ENCODE peak calls at places on chromosomes 12 and 14, in six cellular contexts. One of them, this sample, is unnamed.
A peak's percentile ranks its signal among the peaks of the same experiment; 100 is the strongest.

GRCh38 chr14:57845802-57846531 is 19.9 kb downstream of the SLC35F4 start:
- DNase-seq in endothelial cell: no peak
- DNase-seq in osteocyte: no peak
- DNase-seq in GM13977: no peak
- DNase-seq in BE2C: no peak
- DNase-seq in Panc1: peak; percentile 61
- DNase-seq in this sample: peak; percentile 25

GRCh38 chr12:48882325-48882687 is 16.6 kb upstream of the RND1 start:
- DNase-seq in endothelial cell: peak; percentile 29
- DNase-seq in osteocyte: no peak
- DNase-seq in GM13977: no peak
- DNase-seq in BE2C: no peak
- DNase-seq in Panc1: no peak
- DNase-seq in this sample: no peak

GRCh38 chr12:84056-84455 is 17.5 kb downstream of the IQSEC3 start:
- DNase-seq in endothelial cell: no peak
- DNase-seq in osteocyte: no peak
- DNase-seq in GM13977: no peak
- DNase-seq in BE2C: peak; percentile 52
- DNase-seq in Panc1: no peak
- DNase-seq in this sample: no peak

GRCh38 chr14:77791225-77791600 is 8.7 kb upstream of the ADCK1 start:
- DNase-seq in endothelial cell: no peak
- DNase-seq in osteocyte: no peak
- DNase-seq in GM13977: no peak
- DNase-seq in BE2C: no peak
- DNase-seq in Panc1: no peak
- DNase-seq in this sample: no peak

GRCh38 chr12:119180380-119181040 is 1.8 kb downstream of the HSPB8 start:
- DNase-seq in endothelial cell: no peak
- DNase-seq in osteocyte: no peak
- DNase-seq in GM13977: no peak
- DNase-seq in BE2C: no peak
- DNase-seq in Panc1: no peak
- DNase-seq in this sample: no peak

GRCh38 chr14:30990766-30991165 is 34.7 kb upstream of the AP4S1 start:
- DNase-seq in endothelial cell: no peak
- DNase-seq in osteocyte: no peak
- DNase-seq in GM13977: no peak
- DNase-seq in BE2C: no peak
- DNase-seq in Panc1: no peak
- DNase-seq in this sample: no peak

GRCh38 chr12:103852498-103852992 is 11.5 kb upstream of the NT5DC3 start:
- DNase-seq in endothelial cell: no peak
- DNase-seq in osteocyte: no peak
- DNase-seq in GM13977: no peak
- DNase-seq in BE2C: no peak
- DNase-seq in Panc1: no peak
- DNase-seq in this sample: peak; percentile 46

GRCh38 chr12:6852651-6853354 is 853 bp downstream of the USP5 start:
- DNase-seq in endothelial cell: no peak
- DNase-seq in osteocyte: no peak
- DNase-seq in GM13977: no peak
- DNase-seq in BE2C: peak; percentile 44
- DNase-seq in Panc1: no peak
- DNase-seq in this sample: no peak

GRCh38 chr14:99976021-99976420 is 89.2 kb upstream of the EVL start:
- DNase-seq in endothelial cell: no peak
- DNase-seq in osteocyte: no peak
- DNase-seq in GM13977: no peak
- DNase-seq in BE2C: no peak
- DNase-seq in Panc1: no peak
- DNase-seq in this sample: no peak

GRCh38 chr12:124654666-124655316 is 87.4 kb upstream of the NCOR2 start:
- DNase-seq in endothelial cell: no peak
- DNase-seq in osteocyte: no peak
- DNase-seq in GM13977: no peak
- DNase-seq in BE2C: peak; percentile 76
- DNase-seq in Panc1: no peak
- DNase-seq in this sample: no peak

GRCh38 chr12:75208851-75209781 is 523 bp downstream of the KCNC2 start:
- DNase-seq in endothelial cell: peak; percentile 67
- DNase-seq in osteocyte: no peak
- DNase-seq in GM13977: peak; percentile 34
- DNase-seq in BE2C: no peak
- DNase-seq in Panc1: no peak
- DNase-seq in this sample: no peak

GRCh38 chr12:29616664-29617409 is 119.4 kb upstream of the OVCH1 start:
- DNase-seq in endothelial cell: no peak
- DNase-seq in osteocyte: no peak
- DNase-seq in GM13977: no peak
- DNase-seq in BE2C: no peak
- DNase-seq in Panc1: peak; percentile 20
- DNase-seq in this sample: no peak

GRCh38 chr12:18811268-18811667 is 73.3 kb downstream of the CAPZA3 start:
- DNase-seq in endothelial cell: no peak
- DNase-seq in osteocyte: no peak
- DNase-seq in GM13977: no peak
- DNase-seq in BE2C: no peak
- DNase-seq in Panc1: no peak
- DNase-seq in this sample: no peak

GRCh38 chr12:66775941-66776340 is 97.1 kb upstream of the GRIP1 start:
- DNase-seq in endothelial cell: no peak
- DNase-seq in osteocyte: no peak
- DNase-seq in GM13977: no peak
- DNase-seq in BE2C: no peak
- DNase-seq in Panc1: no peak
- DNase-seq in this sample: no peak

GRCh38 chr12:64595863-64596793 is 14.2 kb upstream of the RASSF3 start:
- DNase-seq in endothelial cell: no peak
- DNase-seq in osteocyte: no peak
- DNase-seq in GM13977: no peak
- DNase-seq in BE2C: no peak
- DNase-seq in Panc1: no peak
- DNase-seq in this sample: no peak

GRCh38 chr14:91244501-91244901 is at the start of gene GPR68:
- DNase-seq in endothelial cell: no peak
- DNase-seq in osteocyte: no peak
- DNase-seq in GM13977: no peak
- DNase-seq in BE2C: peak; percentile 57
- DNase-seq in Panc1: no peak
- DNase-seq in this sample: no peak

GRCh38 chr14:91870001-91870400 is 2.7 kb upstream of the TC2N start:
- DNase-seq in endothelial cell: no peak
- DNase-seq in osteocyte: no peak
- DNase-seq in GM13977: no peak
- DNase-seq in BE2C: no peak
- DNase-seq in Panc1: no peak
- DNase-seq in this sample: no peak

GRCh38 chr14:23577710-23578392 is 739 bp downstream of the JPH4 start:
- DNase-seq in endothelial cell: no peak
- DNase-seq in osteocyte: no peak
- DNase-seq in GM13977: peak; percentile 78
- DNase-seq in BE2C: no peak
- DNase-seq in Panc1: no peak
- DNase-seq in this sample: no peak

GRCh38 chr14:94706132-94706531 is 63.8 kb downstream of the GSC start:
- DNase-seq in endothelial cell: no peak
- DNase-seq in osteocyte: no peak
- DNase-seq in GM13977: no peak
- DNase-seq in BE2C: no peak
- DNase-seq in Panc1: no peak
- DNase-seq in this sample: no peak

GRCh38 chr14:71328183-71328582 is 420.9 kb downstream of the PCNX1 start:
- DNase-seq in endothelial cell: no peak
- DNase-seq in osteocyte: no peak
- DNase-seq in GM13977: peak; percentile 34
- DNase-seq in BE2C: no peak
- DNase-seq in Panc1: no peak
- DNase-seq in this sample: no peak

GRCh38 chr12:4771960-4772566 is 51.9 kb downstream of the GALNT8 start:
- DNase-seq in endothelial cell: no peak
- DNase-seq in osteocyte: no peak
- DNase-seq in GM13977: no peak
- DNase-seq in BE2C: no peak
- DNase-seq in Panc1: no peak
- DNase-seq in this sample: no peak

GRCh38 chr12:1157046-1157445 is 166.0 kb downstream of the ERC1 start:
- DNase-seq in endothelial cell: no peak
- DNase-seq in osteocyte: no peak
- DNase-seq in GM13977: no peak
- DNase-seq in BE2C: no peak
- DNase-seq in Panc1: no peak
- DNase-seq in this sample: no peak

GRCh38 chr12:19998968-19999792 is 369.2 kb upstream of the PDE3A start:
- DNase-seq in endothelial cell: no peak
- DNase-seq in osteocyte: no peak
- DNase-seq in GM13977: no peak
- DNase-seq in BE2C: no peak
- DNase-seq in Panc1: no peak
- DNase-seq in this sample: no peak

DNA sequence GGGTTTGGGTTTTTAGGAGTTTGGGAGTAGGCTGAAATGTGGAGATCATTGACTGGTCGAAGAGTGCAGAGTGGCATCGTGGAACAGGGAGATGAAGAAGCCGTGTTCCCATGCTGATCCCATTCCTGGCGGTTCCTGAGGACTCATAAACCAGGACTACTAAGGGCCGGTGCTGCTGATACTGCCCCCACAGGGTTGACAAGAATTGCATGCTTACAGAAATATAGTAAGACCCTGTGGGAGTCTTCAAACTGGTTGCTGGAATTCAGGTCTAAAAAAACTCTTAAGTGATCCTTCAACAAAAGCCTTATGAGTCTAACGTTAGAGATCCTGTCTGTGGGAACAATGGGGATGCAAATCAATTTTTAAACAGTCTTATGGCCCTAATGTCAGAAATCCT is 64.0 kb upstream of the ARHGAP5 start:
- DNase-seq in endothelial cell: no peak
- DNase-seq in osteocyte: no peak
- DNase-seq in GM13977: no peak
- DNase-seq in BE2C: peak; percentile 30
- DNase-seq in Panc1: no peak
- DNase-seq in this sample: no peak
- TF ChIP-seq CTCF in endothelial cell: no peak
- TF ChIP-seq CTCF in osteocyte: no peak
- TF ChIP-seq CTCF in GM13977: no peak
- TF ChIP-seq CTCF in BE2C: peak; percentile 46
- TF ChIP-seq CTCF in Panc1: peak; percentile 16
- TF ChIP-seq CTCF in this sample: no peak

GRCh38 chr12:54370218-54370730 is 6.0 kb upstream of the GPR84 start:
- DNase-seq in endothelial cell: peak; percentile 92
- DNase-seq in osteocyte: peak; percentile 95
- DNase-seq in GM13977: peak; percentile 80
- DNase-seq in BE2C: peak; percentile 87
- DNase-seq in Panc1: no peak
- DNase-seq in this sample: no peak
- TF ChIP-seq CTCF in endothelial cell: peak; percentile 94
- TF ChIP-seq CTCF in osteocyte: peak; percentile 97
- TF ChIP-seq CTCF in GM13977: peak; percentile 52
- TF ChIP-seq CTCF in BE2C: peak; percentile 86
- TF ChIP-seq CTCF in Panc1: peak; percentile 96
- TF ChIP-seq CTCF in this sample: peak; percentile 86

GRCh38 chr12:131755305-131756113 is 44.6 kb downstream of the SFSWAP start:
- DNase-seq in endothelial cell: no peak
- DNase-seq in osteocyte: no peak
- DNase-seq in GM13977: peak; percentile 60
- DNase-seq in BE2C: peak; percentile 48
- DNase-seq in Panc1: no peak
- DNase-seq in this sample: no peak
- TF ChIP-seq CTCF in endothelial cell: peak; percentile 35
- TF ChIP-seq CTCF in osteocyte: peak; percentile 45
- TF ChIP-seq CTCF in GM13977: peak; percentile 51
- TF ChIP-seq CTCF in BE2C: peak; percentile 81
- TF ChIP-seq CTCF in Panc1: no peak
- TF ChIP-seq CTCF in this sample: peak; percentile 58

DNA sequence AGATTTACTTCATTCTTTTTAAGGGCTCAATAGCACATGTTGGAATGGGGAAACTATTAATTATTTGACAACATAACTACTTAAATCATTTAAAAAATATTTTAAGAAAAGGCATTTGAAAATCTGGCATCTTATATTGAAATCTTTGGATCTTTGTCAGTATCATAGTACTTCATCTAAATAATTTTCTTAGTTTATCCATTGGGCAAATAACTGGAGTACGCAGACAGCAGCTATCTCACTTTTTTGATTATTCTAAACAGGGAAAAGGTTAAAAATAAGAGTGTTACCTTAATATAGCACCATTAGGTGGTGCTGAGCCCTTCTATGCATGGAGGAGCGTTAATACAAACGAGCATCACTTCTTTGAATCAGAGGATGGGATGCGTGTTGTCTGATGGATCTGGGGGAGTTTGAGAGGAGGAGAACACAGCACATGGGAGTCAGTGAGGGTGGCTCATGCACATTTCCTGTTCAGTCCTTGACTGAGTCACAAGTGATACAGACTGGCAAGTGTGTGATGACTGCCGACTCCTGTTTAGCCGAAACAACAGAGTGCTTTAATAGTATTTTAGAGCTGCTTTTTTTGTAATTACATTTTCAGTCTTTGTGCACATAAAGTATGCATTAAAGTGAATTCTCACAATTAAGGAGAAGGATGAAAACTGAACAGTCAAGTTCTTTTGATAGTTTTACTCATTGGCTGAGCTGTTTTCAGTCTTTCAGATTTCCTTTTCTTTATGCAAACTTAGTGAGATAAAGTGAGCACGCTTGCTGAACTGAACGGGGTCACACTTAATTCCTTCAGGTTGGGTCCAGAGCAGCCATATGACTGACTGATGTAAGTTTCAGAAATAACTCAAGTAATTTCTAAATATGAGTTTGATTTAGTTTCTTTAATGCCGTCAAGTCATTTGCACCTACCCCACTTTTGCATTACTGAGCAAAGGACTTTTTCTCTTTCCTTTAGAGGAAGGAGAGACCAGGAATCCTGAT is 92.7 kb downstream of the DIP2B start:
- DNase-seq in endothelial cell: no peak
- DNase-seq in osteocyte: peak; percentile 38
- DNase-seq in GM13977: peak; percentile 82
- DNase-seq in BE2C: no peak
- DNase-seq in Panc1: peak; percentile 83
- DNase-seq in this sample: no peak
- TF ChIP-seq CTCF in endothelial cell: no peak
- TF ChIP-seq CTCF in osteocyte: peak; percentile 23
- TF ChIP-seq CTCF in GM13977: no peak
- TF ChIP-seq CTCF in BE2C: no peak
- TF ChIP-seq CTCF in Panc1: peak; percentile 51
- TF ChIP-seq CTCF in this sample: no peak

GRCh38 chr14:73949752-73950734 is at the start of the genes COQ6 and FAM161B:
- DNase-seq in endothelial cell: peak; percentile 82
- DNase-seq in osteocyte: peak; percentile 98
- DNase-seq in GM13977: peak; percentile 90
- DNase-seq in BE2C: peak; percentile 94
- DNase-seq in Panc1: peak; percentile 87
- DNase-seq in this sample: peak; percentile 92
- TF ChIP-seq CTCF in endothelial cell: no peak
- TF ChIP-seq CTCF in osteocyte: peak; percentile 28
- TF ChIP-seq CTCF in GM13977: peak; percentile 41
- TF ChIP-seq CTCF in BE2C: peak; percentile 10
- TF ChIP-seq CTCF in Panc1: no peak
- TF ChIP-seq CTCF in this sample: no peak

GRCh38 chr12:132429122-132429931 is 60.6 kb upstream of the FBRSL1 start:
- DNase-seq in endothelial cell: no peak
- DNase-seq in osteocyte: no peak
- DNase-seq in GM13977: no peak
- DNase-seq in BE2C: no peak
- DNase-seq in Panc1: no peak
- DNase-seq in this sample: no peak
- TF ChIP-seq CTCF in endothelial cell: no peak
- TF ChIP-seq CTCF in osteocyte: no peak
- TF ChIP-seq CTCF in GM13977: no peak
- TF ChIP-seq CTCF in BE2C: no peak
- TF ChIP-seq CTCF in Panc1: no peak
- TF ChIP-seq CTCF in this sample: no peak

This sample was measured in HFF-Myc.